ENCODE peak calls at places on chromosomes 1 and 21, in nine cellular contexts. B is MCF 10A, V is PC-3, Q is A549, R is PC-9, P is fibroblast of lung, Y is epithelial cell of esophagus, M is tibial artery, E is hepatocyte. T is an unnamed sample.

GRCh38 chr21:43286196-43286595 is 117.4 kb downstream of the CRYAA start:
- DNase-seq in B (no peak), V (no peak), Q (no peak), R (no peak), P (no peak), Y (no peak), M (no peak), E (no peak), T (no peak)

GRCh38 chr1:178262101-178262500 is 168.2 kb downstream of the RASAL2 start:
- DNase-seq in B (no peak), V (peak), Q (peak), R (peak), P (peak), Y (no peak), M (no peak), E (peak), T (peak)

GRCh38 chr1:173016409-173016808 is 34.3 kb downstream of the TNFSF18 start:
- DNase-seq in B (no peak), V (no peak), Q (no peak), R (no peak), P (no peak), Y (no peak), M (no peak), E (no peak), T (no peak)

GRCh38 chr1:53327183-53327941 is 508 bp downstream of the LRP8 start:
- DNase-seq in B (peak), V (peak), Q (peak), R (no peak), P (peak), Y (peak), M (no peak), E (peak), T (peak)

GRCh38 chr1:52268372-52268771 is 97.6 kb downstream of the CC2D1B start:
- DNase-seq in B (no peak), V (no peak), Q (no peak), R (no peak), P (peak), Y (peak), M (peak), E (no peak), T (no peak)

GRCh38 chr1:66464802-66465201 is 69.2 kb upstream of the SGIP1 start:
- DNase-seq in B (peak), V (peak), Q (no peak), R (no peak), P (peak), Y (peak), M (no peak), E (peak), T (no peak)

GRCh38 chr1:16921391-16922185 is at the start of gene CROCC:
- DNase-seq in B (no peak), V (no peak), Q (no peak), R (no peak), P (peak), Y (peak), M (no peak), E (peak), T (no peak)

GRCh38 chr1:177847843-177848242 is 122.0 kb downstream of the SEC16B start:
- DNase-seq in B (no peak), V (peak), Q (no peak), R (no peak), P (peak), Y (peak), M (no peak), E (no peak), T (no peak)

GRCh38 chr1:31717341-31717740 is 13.5 kb upstream of the COL16A1 start:
- DNase-seq in B (no peak), V (peak), Q (no peak), R (peak), P (peak), Y (peak), M (no peak), E (no peak), T (no peak)

GRCh38 chr1:199089393-199090122 is 450.7 kb downstream of the PTPRC start:
- DNase-seq in B (no peak), V (no peak), Q (no peak), R (no peak), P (no peak), Y (no peak), M (no peak), E (no peak), T (no peak)

GRCh38 chr1:54453089-54453488 is 46.9 kb upstream of the SSBP3 start:
- DNase-seq in B (no peak), V (no peak), Q (no peak), R (no peak), P (no peak), Y (no peak), M (no peak), E (no peak), T (no peak)

GRCh38 chr1:201551877-201552731 is 13.2 kb downstream of the NAV1 start:
- DNase-seq in B (no peak), V (peak), Q (peak), R (peak), P (peak), Y (no peak), M (no peak), E (no peak), T (peak)

GRCh38 chr21:21439761-21440160 is 441.6 kb downstream of the NCAM2 start:
- DNase-seq in B (no peak), V (peak), Q (no peak), R (no peak), P (peak), Y (no peak), M (no peak), E (no peak), T (no peak)

GRCh38 chr1:10897321-10897980 is 101.0 kb upstream of the CASZ1 start:
- DNase-seq in B (peak), V (peak), Q (no peak), R (peak), P (peak), Y (peak), M (no peak), E (peak), T (no peak)

GRCh38 chr21:42248783-42249597 is 30.1 kb downstream of the ABCG1 start:
- DNase-seq in B (no peak), V (no peak), Q (no peak), R (no peak), P (no peak), Y (no peak), M (no peak), E (no peak), T (no peak)

GRCh38 chr1:63068626-63069025 is 253.7 kb upstream of the FOXD3 start:
- DNase-seq in B (peak), V (peak), Q (no peak), R (no peak), P (no peak), Y (peak), M (no peak), E (no peak), T (no peak)

GRCh38 chr1:63064135-63064534 is 258.2 kb upstream of the FOXD3 start:
- DNase-seq in B (no peak), V (no peak), Q (no peak), R (no peak), P (no peak), Y (no peak), M (no peak), E (no peak), T (no peak)

GRCh38 chr1:63069214-63069613 is 253.2 kb upstream of the FOXD3 start:
- DNase-seq in B (no peak), V (no peak), Q (no peak), R (no peak), P (no peak), Y (no peak), M (no peak), E (no peak), T (no peak)

DNA sequence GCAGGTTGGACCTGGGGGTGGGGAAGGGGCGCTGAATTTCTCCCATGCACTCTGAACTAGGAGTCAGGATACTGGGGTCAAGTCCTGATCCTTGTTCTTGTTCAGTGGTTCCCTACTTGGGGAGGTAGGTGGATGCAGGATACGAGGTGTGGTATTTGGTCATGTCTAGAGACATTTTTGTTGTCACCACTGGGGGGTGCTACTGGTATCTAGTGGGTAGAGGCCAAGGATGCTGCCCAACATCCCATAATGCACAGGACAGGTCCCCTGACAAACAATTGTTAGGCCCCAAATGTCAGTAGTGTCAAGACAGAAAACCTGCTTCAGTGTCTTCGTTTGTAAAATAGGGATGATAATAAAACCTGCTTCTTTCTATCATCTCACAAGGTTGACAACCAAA is 259.0 kb upstream of the FOXD3 start:
- DNase-seq in B (peak), V (no peak), Q (no peak), R (no peak), P (no peak), Y (no peak), M (no peak), E (no peak), T (peak)
- TF ChIP-seq CTCF in B (no peak), V (peak), Q (no peak), R (no peak), P (no peak), Y (no peak), M (no peak), E (no peak), T (peak)

GRCh38 chr21:15036189-15036588 is 28.6 kb downstream of the NRIP1 start:
- DNase-seq in B (no peak), V (no peak), Q (no peak), R (no peak), P (no peak), Y (no peak), M (no peak), E (no peak), T (no peak)

GRCh38 chr21:15037095-15037730 is 27.6 kb downstream of the NRIP1 start:
- DNase-seq in B (no peak), V (no peak), Q (no peak), R (no peak), P (no peak), Y (no peak), M (no peak), E (no peak), T (no peak)

GRCh38 chr21:15031790-15032357 is 32.9 kb downstream of the NRIP1 start:
- DNase-seq in B (no peak), V (no peak), Q (no peak), R (no peak), P (peak), Y (peak), M (no peak), E (no peak), T (no peak)

GRCh38 chr21:15037894-15038293 is 26.9 kb downstream of the NRIP1 start:
- DNase-seq in B (no peak), V (no peak), Q (no peak), R (no peak), P (no peak), Y (no peak), M (no peak), E (no peak), T (no peak)

DNA sequence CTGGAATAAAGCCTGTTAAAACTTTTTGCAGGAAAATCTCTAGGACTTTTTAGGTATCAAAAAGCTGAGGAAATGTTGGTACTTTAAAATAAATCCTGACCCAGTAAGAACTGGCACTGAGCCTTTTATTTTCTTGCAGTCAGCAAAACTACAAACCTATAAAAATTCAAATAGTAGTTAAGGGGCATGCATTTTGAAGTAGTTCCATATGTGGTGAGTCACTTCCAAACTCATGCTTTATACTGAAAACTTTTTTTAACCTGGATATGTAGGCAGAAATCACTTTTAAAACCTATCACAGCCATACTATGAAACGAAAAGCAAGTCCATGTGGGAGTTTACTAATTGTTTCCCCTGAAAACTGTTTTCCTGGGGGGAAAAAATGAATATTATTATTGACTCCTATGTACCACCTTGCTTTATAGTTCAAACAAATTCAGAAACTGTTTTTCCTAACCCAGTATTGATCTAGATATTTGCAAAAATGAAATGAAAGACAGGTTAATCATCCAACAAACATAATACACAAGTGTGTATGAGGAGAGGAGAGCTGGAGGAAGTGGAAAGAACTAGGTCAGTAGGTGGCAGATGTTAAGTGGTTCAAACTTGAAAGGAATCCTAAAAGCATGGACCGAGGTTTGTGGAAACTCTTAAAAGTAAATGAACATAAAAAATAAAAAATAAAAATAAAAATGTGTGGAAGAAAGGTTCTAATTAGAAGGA is 30.5 kb downstream of the NRIP1 start:
- DNase-seq in B (peak), V (peak), Q (no peak), R (no peak), P (peak), Y (no peak), M (no peak), E (no peak), T (no peak)
- TF ChIP-seq CTCF in B (no peak), V (no peak), Q (no peak), R (no peak), P (no peak), Y (no peak), M (no peak), E (no peak), T (no peak)

GRCh38 chr1:7117265-7117598 is 332.0 kb downstream of the CAMTA1 start:
- DNase-seq in B (no peak), V (no peak), Q (no peak), R (no peak), P (no peak), Y (no peak), M (no peak), E (no peak), T (no peak)

GRCh38 chr1:7120863-7121621 is 335.8 kb downstream of the CAMTA1 start:
- DNase-seq in B (no peak), V (no peak), Q (no peak), R (no peak), P (peak), Y (no peak), M (no peak), E (no peak), T (no peak)

GRCh38 chr1:7116001-7116400 is 330.7 kb downstream of the CAMTA1 start:
- DNase-seq in B (no peak), V (no peak), Q (no peak), R (no peak), P (no peak), Y (peak), M (no peak), E (no peak), T (no peak)

GRCh38 chr1:7121622-7121988 is 336.4 kb downstream of the CAMTA1 start:
- DNase-seq in B (no peak), V (no peak), Q (no peak), R (no peak), P (no peak), Y (no peak), M (no peak), E (no peak), T (no peak)

DNA sequence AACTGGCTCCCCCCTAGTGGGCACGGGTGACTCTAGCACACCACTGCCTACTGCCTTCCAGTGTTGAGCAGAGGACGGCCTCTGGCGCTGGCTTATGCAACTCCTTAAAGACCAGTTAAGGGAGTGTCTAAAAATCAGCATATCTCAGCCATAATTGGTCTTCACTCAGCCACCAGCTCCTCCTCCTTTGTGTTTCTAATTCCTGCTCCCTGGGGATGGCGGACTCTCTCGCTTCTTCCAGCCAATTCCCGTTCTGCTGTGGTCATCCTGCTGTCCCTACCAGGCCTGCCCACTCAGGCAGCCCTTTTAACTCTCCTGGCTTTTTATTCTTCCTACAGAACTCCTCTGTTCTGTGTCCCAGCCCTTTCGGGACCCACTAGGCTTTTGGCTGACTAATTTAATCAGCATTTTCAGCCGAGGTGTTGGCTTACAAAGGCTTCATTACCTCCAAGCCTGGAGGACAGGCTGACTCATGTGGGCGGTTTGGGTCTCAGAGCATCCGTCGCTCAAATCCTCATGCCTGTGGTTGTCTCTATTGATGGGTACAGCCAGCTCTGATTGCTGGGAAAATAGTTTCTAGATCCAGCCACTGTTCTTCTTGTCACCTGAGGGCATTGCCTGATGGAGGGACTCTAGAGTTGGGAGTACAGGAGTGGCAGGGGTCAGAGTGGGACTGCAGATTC is 332.5 kb downstream of the CAMTA1 start:
- DNase-seq in B (peak), V (no peak), Q (peak), R (peak), P (peak), Y (peak), M (no peak), E (peak), T (peak)
- TF ChIP-seq CTCF in B (no peak), V (peak), Q (no peak), R (no peak), P (no peak), Y (peak), M (peak), E (no peak), T (no peak)

GRCh38 chr1:39392851-39393573 is 98.4 kb upstream of the BMP8A start:
- DNase-seq in B (no peak), V (no peak), Q (no peak), R (no peak), P (no peak), Y (no peak), M (no peak), E (no peak), T (no peak)

GRCh38 chr1:39386997-39387396 is 104.4 kb upstream of the BMP8A start:
- DNase-seq in B (no peak), V (no peak), Q (no peak), R (no peak), P (no peak), Y (no peak), M (no peak), E (no peak), T (no peak)

GRCh38 chr1:39391741-39392679 is 99.4 kb upstream of the BMP8A start:
- DNase-seq in B (peak), V (peak), Q (peak), R (peak), P (peak), Y (peak), M (peak), E (peak), T (peak)

GRCh38 chr1:39385067-39385988 is 106.1 kb upstream of the BMP8A start:
- DNase-seq in B (no peak), V (no peak), Q (no peak), R (no peak), P (peak), Y (no peak), M (no peak), E (no peak), T (no peak)

GRCh38 chr1:39387452-39387851 is 104.0 kb upstream of the BMP8A start:
- DNase-seq in B (peak), V (peak), Q (peak), R (peak), P (peak), Y (peak), M (no peak), E (peak), T (peak)
- TF ChIP-seq CTCF in B (peak), V (peak), Q (peak), R (peak), P (peak), Y (no peak), M (no peak), E (peak), T (peak)

DNA sequence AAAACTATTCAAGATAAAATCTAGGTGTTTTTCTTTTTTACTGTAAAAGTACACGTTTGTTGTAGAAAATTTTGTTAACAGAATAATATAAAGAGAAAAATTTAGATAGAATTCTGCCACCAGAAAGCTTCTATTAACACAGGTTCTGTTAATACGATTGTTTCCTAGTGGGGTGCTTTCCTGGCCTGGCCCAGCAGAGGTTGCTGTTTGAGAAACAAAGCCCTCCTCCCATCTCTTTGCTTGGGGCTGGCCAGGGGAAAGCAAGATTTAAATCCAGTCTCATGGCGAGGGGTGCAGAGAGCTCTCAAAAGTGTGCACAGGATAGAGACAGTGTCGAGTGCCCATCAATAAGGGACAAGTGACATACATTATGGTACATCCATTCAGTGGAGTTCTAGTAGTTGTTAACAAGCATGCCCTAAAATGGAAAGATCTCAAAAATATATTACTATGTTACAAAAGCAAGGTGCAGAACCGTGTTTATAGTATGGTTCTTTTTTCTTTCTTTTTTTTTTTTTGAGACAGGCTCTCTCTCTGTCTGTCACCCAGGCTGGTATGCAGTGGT is 14.6 kb upstream of the ACBD3 start:
- DNase-seq in B (peak), V (peak), Q (no peak), R (no peak), P (no peak), Y (peak), M (no peak), E (no peak), T (peak)
- TF ChIP-seq CTCF in B (peak), V (peak), Q (no peak), R (no peak), P (peak), Y (peak), M (no peak), E (peak), T (peak)

DNA sequence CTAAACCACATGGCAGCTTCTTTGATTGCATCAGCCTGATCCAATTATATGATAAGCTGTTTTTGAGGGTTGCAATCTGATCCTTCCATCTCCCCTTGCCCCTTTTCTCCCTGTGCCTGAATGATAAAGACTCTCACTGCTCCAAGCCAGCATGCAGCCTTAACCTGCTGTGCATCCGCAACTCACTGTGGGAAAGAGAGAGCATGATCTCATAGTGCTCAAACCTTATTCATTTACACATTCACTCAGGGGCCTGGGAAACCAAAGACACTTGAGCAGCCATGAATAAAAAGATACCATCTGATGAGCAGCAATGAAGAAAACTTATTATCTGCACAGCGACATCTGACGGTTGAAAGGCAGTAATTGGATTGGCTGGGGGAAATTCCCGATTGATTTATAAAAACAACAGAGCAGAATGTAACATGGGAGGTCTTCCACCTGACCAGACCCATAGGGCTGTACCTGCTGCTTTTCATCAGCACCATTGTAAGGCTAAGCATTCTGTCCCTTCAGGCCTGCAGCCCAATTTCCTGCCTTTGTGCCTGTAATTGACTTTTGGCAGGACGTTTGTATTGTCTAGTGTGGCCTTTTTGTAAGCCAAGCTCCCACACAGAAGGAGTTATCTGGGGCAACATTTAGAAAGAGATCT is 62.5 kb downstream of the KIAA0040 start:
- DNase-seq in B (no peak), V (peak), Q (no peak), R (no peak), P (peak), Y (no peak), M (no peak), E (no peak), T (no peak)
- TF ChIP-seq CTCF in B (no peak), V (peak), Q (no peak), R (no peak), P (no peak), Y (no peak), M (no peak), E (no peak), T (no peak)

T was measured in Calu3.